ENCODE peak calls at places on chromosome 5, in nine cellular contexts. One of them, this sample, is unnamed.

GRCh38 chr5:16596541-16596940 is 20.3 kb downstream of the RETREG1 start:
- DNase-seq in HCT116: no peak
- DNase-seq in cardiac muscle cell: no peak
- DNase-seq in CD8-positive, alpha-beta T cell: no peak
- DNase-seq in heart right ventricle: no peak
- DNase-seq in foreskin fibroblast: peak
- DNase-seq in endodermal cell: no peak
- DNase-seq in left ventricle myocardium inferior: no peak
- DNase-seq in body of pancreas: no peak
- DNase-seq in this sample: no peak

GRCh38 chr5:176995896-176996767 is 10.4 kb downstream of the UIMC1 start:
- DNase-seq in HCT116: no peak
- DNase-seq in cardiac muscle cell: peak
- DNase-seq in CD8-positive, alpha-beta T cell: no peak
- DNase-seq in heart right ventricle: no peak
- DNase-seq in foreskin fibroblast: peak
- DNase-seq in endodermal cell: no peak
- DNase-seq in left ventricle myocardium inferior: no peak
- DNase-seq in body of pancreas: no peak
- DNase-seq in this sample: peak

GRCh38 chr5:159878988-159879471 is 37.3 kb upstream of the ADRA1B start:
- DNase-seq in HCT116: no peak
- DNase-seq in cardiac muscle cell: peak
- DNase-seq in CD8-positive, alpha-beta T cell: no peak
- DNase-seq in heart right ventricle: peak
- DNase-seq in foreskin fibroblast: peak
- DNase-seq in endodermal cell: peak
- DNase-seq in left ventricle myocardium inferior: peak
- DNase-seq in body of pancreas: no peak
- DNase-seq in this sample: peak

GRCh38 chr5:342501-343460 is 21.3 kb downstream of the AHRR start:
- DNase-seq in HCT116: no peak
- DNase-seq in cardiac muscle cell: no peak
- DNase-seq in CD8-positive, alpha-beta T cell: no peak
- DNase-seq in heart right ventricle: no peak
- DNase-seq in foreskin fibroblast: no peak
- DNase-seq in endodermal cell: no peak
- DNase-seq in left ventricle myocardium inferior: no peak
- DNase-seq in body of pancreas: no peak
- DNase-seq in this sample: no peak

GRCh38 chr5:93192107-93192506 is 388.9 kb downstream of the NR2F1-AS1 start:
- DNase-seq in HCT116: peak
- DNase-seq in cardiac muscle cell: peak
- DNase-seq in CD8-positive, alpha-beta T cell: no peak
- DNase-seq in heart right ventricle: no peak
- DNase-seq in foreskin fibroblast: peak
- DNase-seq in endodermal cell: no peak
- DNase-seq in left ventricle myocardium inferior: no peak
- DNase-seq in body of pancreas: no peak
- DNase-seq in this sample: peak

GRCh38 chr5:29867155-29867554 is 1326.3 kb upstream of the CDH6 start:
- DNase-seq in HCT116: no peak
- DNase-seq in cardiac muscle cell: no peak
- DNase-seq in CD8-positive, alpha-beta T cell: no peak
- DNase-seq in heart right ventricle: no peak
- DNase-seq in foreskin fibroblast: no peak
- DNase-seq in endodermal cell: no peak
- DNase-seq in left ventricle myocardium inferior: no peak
- DNase-seq in body of pancreas: no peak
- DNase-seq in this sample: no peak

GRCh38 chr5:96573513-96573894 is 88.7 kb upstream of the CAST start:
- DNase-seq in HCT116: no peak
- DNase-seq in cardiac muscle cell: no peak
- DNase-seq in CD8-positive, alpha-beta T cell: no peak
- DNase-seq in heart right ventricle: no peak
- DNase-seq in foreskin fibroblast: no peak
- DNase-seq in endodermal cell: no peak
- DNase-seq in left ventricle myocardium inferior: no peak
- DNase-seq in body of pancreas: no peak
- DNase-seq in this sample: no peak

GRCh38 chr5:75461679-75462078 is 49.8 kb downstream of the CERT1 start:
- DNase-seq in HCT116: no peak
- DNase-seq in cardiac muscle cell: peak
- DNase-seq in CD8-positive, alpha-beta T cell: no peak
- DNase-seq in heart right ventricle: no peak
- DNase-seq in foreskin fibroblast: peak
- DNase-seq in endodermal cell: no peak
- DNase-seq in left ventricle myocardium inferior: no peak
- DNase-seq in body of pancreas: no peak
- DNase-seq in this sample: peak

GRCh38 chr5:42951169-42951846 is 88.8 kb downstream of the ANXA2R start:
- DNase-seq in HCT116: no peak
- DNase-seq in cardiac muscle cell: peak
- DNase-seq in CD8-positive, alpha-beta T cell: peak
- DNase-seq in heart right ventricle: peak
- DNase-seq in foreskin fibroblast: no peak
- DNase-seq in endodermal cell: no peak
- DNase-seq in left ventricle myocardium inferior: peak
- DNase-seq in body of pancreas: no peak
- DNase-seq in this sample: peak

GRCh38 chr5:133729800-133730199 is 117.5 kb upstream of the FSTL4 start:
- DNase-seq in HCT116: no peak
- DNase-seq in cardiac muscle cell: no peak
- DNase-seq in CD8-positive, alpha-beta T cell: no peak
- DNase-seq in heart right ventricle: no peak
- DNase-seq in foreskin fibroblast: no peak
- DNase-seq in endodermal cell: no peak
- DNase-seq in left ventricle myocardium inferior: no peak
- DNase-seq in body of pancreas: no peak
- DNase-seq in this sample: no peak

GRCh38 chr5:34521628-34522290 is 134.4 kb upstream of the RAI14 start:
- DNase-seq in HCT116: no peak
- DNase-seq in cardiac muscle cell: no peak
- DNase-seq in CD8-positive, alpha-beta T cell: no peak
- DNase-seq in heart right ventricle: no peak
- DNase-seq in foreskin fibroblast: no peak
- DNase-seq in endodermal cell: no peak
- DNase-seq in left ventricle myocardium inferior: no peak
- DNase-seq in body of pancreas: no peak
- DNase-seq in this sample: no peak

GRCh38 chr5:65577141-65577540 is 14.0 kb downstream of the PPWD1 start:
- DNase-seq in HCT116: no peak
- DNase-seq in cardiac muscle cell: no peak
- DNase-seq in CD8-positive, alpha-beta T cell: no peak
- DNase-seq in heart right ventricle: no peak
- DNase-seq in foreskin fibroblast: no peak
- DNase-seq in endodermal cell: no peak
- DNase-seq in left ventricle myocardium inferior: no peak
- DNase-seq in body of pancreas: no peak
- DNase-seq in this sample: peak

GRCh38 chr5:14226992-14227391 is 83.8 kb downstream of the TRIO start:
- DNase-seq in HCT116: no peak
- DNase-seq in cardiac muscle cell: no peak
- DNase-seq in CD8-positive, alpha-beta T cell: no peak
- DNase-seq in heart right ventricle: no peak
- DNase-seq in foreskin fibroblast: no peak
- DNase-seq in endodermal cell: no peak
- DNase-seq in left ventricle myocardium inferior: no peak
- DNase-seq in body of pancreas: peak
- DNase-seq in this sample: no peak

GRCh38 chr5:110055301-110055700 is 365.6 kb downstream of the MAN2A1 start:
- DNase-seq in HCT116: no peak
- DNase-seq in cardiac muscle cell: no peak
- DNase-seq in CD8-positive, alpha-beta T cell: no peak
- DNase-seq in heart right ventricle: no peak
- DNase-seq in foreskin fibroblast: no peak
- DNase-seq in endodermal cell: no peak
- DNase-seq in left ventricle myocardium inferior: no peak
- DNase-seq in body of pancreas: no peak
- DNase-seq in this sample: peak

GRCh38 chr5:160211352-160211751 is 18.0 kb upstream of the FABP6 start:
- DNase-seq in HCT116: no peak
- DNase-seq in cardiac muscle cell: no peak
- DNase-seq in CD8-positive, alpha-beta T cell: no peak
- DNase-seq in heart right ventricle: no peak
- DNase-seq in foreskin fibroblast: no peak
- DNase-seq in endodermal cell: no peak
- DNase-seq in left ventricle myocardium inferior: no peak
- DNase-seq in body of pancreas: no peak
- DNase-seq in this sample: no peak

GRCh38 chr5:151319334-151319733 is 15.8 kb upstream of the SLC36A3 start:
- DNase-seq in HCT116: peak
- DNase-seq in cardiac muscle cell: peak
- DNase-seq in CD8-positive, alpha-beta T cell: peak
- DNase-seq in heart right ventricle: peak
- DNase-seq in foreskin fibroblast: no peak
- DNase-seq in endodermal cell: peak
- DNase-seq in left ventricle myocardium inferior: peak
- DNase-seq in body of pancreas: no peak
- DNase-seq in this sample: peak

GRCh38 chr5:80231243-80231642 is 24.6 kb downstream of the SERINC5 start:
- DNase-seq in HCT116: no peak
- DNase-seq in cardiac muscle cell: no peak
- DNase-seq in CD8-positive, alpha-beta T cell: no peak
- DNase-seq in heart right ventricle: no peak
- DNase-seq in foreskin fibroblast: peak
- DNase-seq in endodermal cell: no peak
- DNase-seq in left ventricle myocardium inferior: no peak
- DNase-seq in body of pancreas: no peak
- DNase-seq in this sample: peak

GRCh38 chr5:65967288-65968066 is 41.1 kb downstream of the ERBIN start:
- DNase-seq in HCT116: no peak
- DNase-seq in cardiac muscle cell: no peak
- DNase-seq in CD8-positive, alpha-beta T cell: no peak
- DNase-seq in heart right ventricle: no peak
- DNase-seq in foreskin fibroblast: no peak
- DNase-seq in endodermal cell: no peak
- DNase-seq in left ventricle myocardium inferior: no peak
- DNase-seq in body of pancreas: no peak
- DNase-seq in this sample: no peak

GRCh38 chr5:80804332-80804731 is 149.5 kb upstream of the DHFR start:
- DNase-seq in HCT116: no peak
- DNase-seq in cardiac muscle cell: peak
- DNase-seq in CD8-positive, alpha-beta T cell: no peak
- DNase-seq in heart right ventricle: no peak
- DNase-seq in foreskin fibroblast: no peak
- DNase-seq in endodermal cell: no peak
- DNase-seq in left ventricle myocardium inferior: no peak
- DNase-seq in body of pancreas: no peak
- DNase-seq in this sample: peak

GRCh38 chr5:61306531-61307195 is 25.4 kb upstream of the ZSWIM6 start:
- DNase-seq in HCT116: no peak
- DNase-seq in cardiac muscle cell: peak
- DNase-seq in CD8-positive, alpha-beta T cell: no peak
- DNase-seq in heart right ventricle: no peak
- DNase-seq in foreskin fibroblast: peak
- DNase-seq in endodermal cell: peak
- DNase-seq in left ventricle myocardium inferior: no peak
- DNase-seq in body of pancreas: no peak
- DNase-seq in this sample: peak

GRCh38 chr5:568061-568781 is 43.9 kb upstream of the CEP72 start:
- DNase-seq in HCT116: no peak
- DNase-seq in cardiac muscle cell: no peak
- DNase-seq in CD8-positive, alpha-beta T cell: no peak
- DNase-seq in heart right ventricle: no peak
- DNase-seq in foreskin fibroblast: no peak
- DNase-seq in endodermal cell: peak
- DNase-seq in left ventricle myocardium inferior: no peak
- DNase-seq in body of pancreas: no peak
- DNase-seq in this sample: no peak

GRCh38 chr5:16528382-16528849 is 62.8 kb upstream of the ZNF622 start:
- DNase-seq in HCT116: no peak
- DNase-seq in cardiac muscle cell: no peak
- DNase-seq in CD8-positive, alpha-beta T cell: no peak
- DNase-seq in heart right ventricle: no peak
- DNase-seq in foreskin fibroblast: no peak
- DNase-seq in endodermal cell: no peak
- DNase-seq in left ventricle myocardium inferior: no peak
- DNase-seq in body of pancreas: no peak
- DNase-seq in this sample: no peak

GRCh38 chr5:172643392-172643871 is 2.4 kb downstream of the NEURL1B start:
- DNase-seq in HCT116: no peak
- DNase-seq in cardiac muscle cell: no peak
- DNase-seq in CD8-positive, alpha-beta T cell: no peak
- DNase-seq in heart right ventricle: no peak
- DNase-seq in foreskin fibroblast: no peak
- DNase-seq in endodermal cell: no peak
- DNase-seq in left ventricle myocardium inferior: no peak
- DNase-seq in body of pancreas: no peak
- DNase-seq in this sample: no peak
- H3K4me3 ChIP-seq in HCT116: no peak
- H3K4me3 ChIP-seq in cardiac muscle cell: no peak
- H3K4me3 ChIP-seq in CD8-positive, alpha-beta T cell: no peak
- H3K4me3 ChIP-seq in heart right ventricle: peak
- H3K4me3 ChIP-seq in foreskin fibroblast: no peak
- H3K4me3 ChIP-seq in endodermal cell: no peak
- H3K4me3 ChIP-seq in left ventricle myocardium inferior: peak
- H3K4me3 ChIP-seq in body of pancreas: no peak
- H3K4me3 ChIP-seq in this sample: no peak

GRCh38 chr5:172868924-172869565 is 35.0 kb downstream of the ERGIC1 start:
- DNase-seq in HCT116: peak
- DNase-seq in cardiac muscle cell: peak
- DNase-seq in CD8-positive, alpha-beta T cell: no peak
- DNase-seq in heart right ventricle: peak
- DNase-seq in foreskin fibroblast: peak
- DNase-seq in endodermal cell: no peak
- DNase-seq in left ventricle myocardium inferior: peak
- DNase-seq in body of pancreas: peak
- DNase-seq in this sample: peak
- TF ChIP-seq CTCF in HCT116: no peak
- TF ChIP-seq CTCF in cardiac muscle cell: peak
- TF ChIP-seq CTCF in CD8-positive, alpha-beta T cell: no peak
- TF ChIP-seq CTCF in heart right ventricle: no peak
- TF ChIP-seq CTCF in foreskin fibroblast: peak
- TF ChIP-seq CTCF in endodermal cell: no peak
- TF ChIP-seq CTCF in left ventricle myocardium inferior: peak
- TF ChIP-seq CTCF in body of pancreas: no peak
- TF ChIP-seq CTCF in this sample: peak

DNA sequence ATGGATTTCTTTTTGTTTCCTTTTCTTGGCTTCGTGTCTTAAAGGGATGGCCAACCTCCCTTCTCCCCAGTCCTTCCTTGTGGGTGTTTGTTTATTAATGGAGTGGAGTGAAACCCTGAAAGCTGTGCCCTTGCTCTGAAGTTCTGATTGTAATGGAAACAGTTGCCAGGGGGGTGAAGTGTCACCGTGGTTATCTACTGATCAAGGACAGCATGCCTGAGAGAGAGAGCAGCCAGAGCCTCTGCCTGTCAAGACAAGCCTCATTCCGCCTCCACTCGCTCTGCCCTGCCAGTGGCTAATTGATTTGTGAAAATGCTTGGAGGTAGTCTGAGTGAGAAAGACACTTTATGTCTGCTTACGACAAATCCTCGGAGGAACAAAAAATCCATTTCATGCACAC is 143.7 kb upstream of the SLC30A5 start:
- DNase-seq in HCT116: no peak
- DNase-seq in cardiac muscle cell: no peak
- DNase-seq in CD8-positive, alpha-beta T cell: no peak
- DNase-seq in heart right ventricle: no peak
- DNase-seq in foreskin fibroblast: no peak
- DNase-seq in endodermal cell: peak
- DNase-seq in left ventricle myocardium inferior: no peak
- DNase-seq in body of pancreas: no peak
- DNase-seq in this sample: no peak
- H3K4me3 ChIP-seq in HCT116: no peak
- H3K4me3 ChIP-seq in cardiac muscle cell: no peak
- H3K4me3 ChIP-seq in CD8-positive, alpha-beta T cell: no peak
- H3K4me3 ChIP-seq in heart right ventricle: no peak
- H3K4me3 ChIP-seq in foreskin fibroblast: no peak
- H3K4me3 ChIP-seq in endodermal cell: no peak
- H3K4me3 ChIP-seq in left ventricle myocardium inferior: no peak
- H3K4me3 ChIP-seq in body of pancreas: no peak
- H3K4me3 ChIP-seq in this sample: no peak

GRCh38 chr5:103340132-103340531 is 81.6 kb downstream of the MACIR start:
- DNase-seq in HCT116: no peak
- DNase-seq in cardiac muscle cell: no peak
- DNase-seq in CD8-positive, alpha-beta T cell: no peak
- DNase-seq in heart right ventricle: no peak
- DNase-seq in foreskin fibroblast: no peak
- DNase-seq in endodermal cell: no peak
- DNase-seq in left ventricle myocardium inferior: no peak
- DNase-seq in body of pancreas: no peak
- DNase-seq in this sample: no peak
- TF ChIP-seq CTCF in HCT116: no peak
- TF ChIP-seq CTCF in cardiac muscle cell: no peak
- TF ChIP-seq CTCF in CD8-positive, alpha-beta T cell: no peak
- TF ChIP-seq CTCF in heart right ventricle: no peak
- TF ChIP-seq CTCF in foreskin fibroblast: no peak
- TF ChIP-seq CTCF in endodermal cell: no peak
- TF ChIP-seq CTCF in left ventricle myocardium inferior: no peak
- TF ChIP-seq CTCF in body of pancreas: no peak
- TF ChIP-seq CTCF in this sample: no peak